ENCODE peak calls at places on chromosomes 12 and 14, in five cellular contexts. S is fibroblast of lung, R is trophoblast cell, V is neural progenitor cell, H is endodermal cell. X is an unnamed sample.

GRCh38 chr14:36515896-36516718 is 3.9 kb downstream of the NKX2-1 start:
- DNase-seq in R (no peak), V (no peak), H (no peak), S (peak; percentile 52), X (no peak)

GRCh38 chr12:96824838-96825236 is 82.2 kb upstream of the NEDD1 start:
- DNase-seq in S (no peak), R (no peak), V (no peak), H (no peak), X (no peak)

GRCh38 chr12:103798586-103798985 is 42.4 kb downstream of the NT5DC3 start:
- DNase-seq in R (no peak), V (no peak), H (peak; percentile 32), S (no peak), X (no peak)

GRCh38 chr12:43815416-43815815 is 9.3 kb upstream of the TWF1 start:
- DNase-seq in H (no peak), R (no peak), S (no peak), V (no peak), X (no peak)

GRCh38 chr14:94665121-94665520 is 52.9 kb downstream of the SERPINA3 start:
- DNase-seq in H (no peak), V (no peak), R (peak; percentile 6), S (peak; percentile 90), X (no peak)

GRCh38 chr12:32906407-32907165 is 10.0 kb upstream of the PKP2 start:
- DNase-seq in H (no peak), V (no peak), R (no peak), S (no peak), X (no peak)

GRCh38 chr12:52618216-52618615 is at the start of gene KRT73:
- DNase-seq in R (no peak), H (no peak), V (no peak), S (no peak), X (no peak)

GRCh38 chr14:58353516-58354299 is 42.0 kb upstream of the TOMM20L start:
- DNase-seq in H (no peak), V (no peak), R (no peak), S (no peak), X (no peak)

GRCh38 chr12:46774011-46774633 is 51.7 kb downstream of the SLC38A4 start:
- DNase-seq in R (peak; percentile 32), V (no peak), S (peak; percentile 55), H (no peak), X (no peak)

GRCh38 chr12:15044461-15044860 is 71.6 kb downstream of the PDE6H start:
- DNase-seq in V (no peak), S (peak; percentile 31), H (no peak), R (no peak), X (no peak)

GRCh38 chr12:105109465-105110212 is 2.1 kb downstream of the WASHC4 start:
- DNase-seq in H (peak; percentile 59), S (peak; percentile 61), V (no peak), R (no peak), X (no peak)

GRCh38 chr14:58912799-58913432 is 275.2 kb downstream of the DACT1 start:
- DNase-seq in R (no peak), H (no peak), S (no peak), V (no peak), X (no peak)

GRCh38 chr12:65943388-65944137 is 119.3 kb downstream of the HMGA2 start:
- DNase-seq in H (no peak), V (no peak), S (no peak), R (no peak), X (no peak)

GRCh38 chr12:84502907-84503787 is 409.5 kb downstream of the SLC6A15 start:
- DNase-seq in H (peak; percentile 91), V (peak; percentile 77), R (peak; percentile 67), S (peak; percentile 39), X (no peak)

GRCh38 chr12:42679402-42679801 is 89.9 kb upstream of the PRICKLE1 start:
- DNase-seq in R (no peak), H (no peak), S (peak; percentile 77), V (no peak), X (no peak)

GRCh38 chr12:105920161-105920684 is 218.5 kb downstream of the NUAK1 start:
- DNase-seq in S (peak; percentile 66), H (no peak), R (peak; percentile 72), V (no peak), X (no peak)

GRCh38 chr12:54591001-54591591 is 2.6 kb upstream of the PPP1R1A start:
- DNase-seq in V (no peak), R (no peak), S (no peak), H (no peak), X (no peak)

GRCh38 chr12:39723831-39724230 is 104.2 kb upstream of the ABCD2 start:
- DNase-seq in H (peak; percentile 60), R (peak; percentile 8), S (peak; percentile 45), V (no peak), X (no peak)

GRCh38 chr14:104865069-104865630 is at the start of gene CEP170B:
- DNase-seq in V (peak; percentile 65), S (peak; percentile 28), H (peak; percentile 84), R (peak; percentile 70), X (peak; percentile 80)

GRCh38 chr12:105189293-105189692 is 46.7 kb downstream of the APPL2 start:
- DNase-seq in V (no peak), R (no peak), S (no peak), H (no peak), X (no peak)

GRCh38 chr12:71710276-71711125 is 24.6 kb downstream of the TMEM19 start:
- DNase-seq in R (peak; percentile 80), V (no peak), H (no peak), S (peak; percentile 93), X (no peak)

GRCh38 chr12:13046914-13047472 is 2.8 kb downstream of the FAM234B start:
- DNase-seq in V (no peak), H (no peak), S (no peak), R (no peak), X (no peak)

GRCh38 chr12:70661762-70662161 is 24.5 kb upstream of the PTPRB start:
- DNase-seq in H (no peak), V (no peak), R (peak; percentile 91), S (peak; percentile 96), X (no peak)

GRCh38 chr12:111907740-111908139 is 65.7 kb downstream of the MAPKAPK5 start:
- DNase-seq in S (no peak), H (no peak), R (no peak), V (no peak), X (no peak)

GRCh38 chr12:114679452-114679875 is 4.5 kb downstream of the TBX3 start:
- DNase-seq in V (peak; percentile 60), R (no peak), S (no peak), H (peak; percentile 80), X (peak; percentile 19)

GRCh38 chr14:50380455-50380854 is 16.2 kb downstream of the CDKL1 start:
- DNase-seq in V (no peak), R (no peak), H (no peak), S (no peak), X (no peak)

GRCh38 chr14:80798211-80798610 is 143.3 kb downstream of the CEP128 start:
- DNase-seq in R (no peak), H (no peak), S (no peak), V (no peak), X (no peak)

GRCh38 chr12:120971299-120972180 is 6.8 kb upstream of the HNF1A start:
- DNase-seq in S (peak; percentile 46), H (peak; percentile 76), R (peak; percentile 86), V (peak; percentile 62), X (no peak)

GRCh38 chr12:121656122-121656521 is 13.3 kb downstream of the MORN3 start:
- DNase-seq in H (no peak), V (no peak), S (no peak), R (no peak), X (no peak)

GRCh38 chr12:130195776-130196175 is 33.5 kb downstream of the FZD10 start:
- DNase-seq in R (no peak), V (no peak), S (no peak), H (no peak), X (no peak)

GRCh38 chr14:56416213-56416612 is 163.4 kb upstream of the TMEM260 start:
- DNase-seq in H (no peak), R (no peak), S (no peak), V (no peak), X (no peak)

GRCh38 chr14:56413721-56414120 is 165.9 kb upstream of the TMEM260 start:
- DNase-seq in V (no peak), R (no peak), S (no peak), H (no peak), X (no peak)

GRCh38 chr14:56417173-56417572 is 162.4 kb upstream of the TMEM260 start:
- DNase-seq in H (no peak), R (no peak), S (peak; percentile 32), V (no peak), X (no peak)

GRCh38 chr14:56414231-56414630 is 165.4 kb upstream of the TMEM260 start:
- DNase-seq in H (no peak), V (no peak), R (no peak), S (no peak), X (no peak)

GRCh38 chr14:56412453-56413434 is 166.9 kb upstream of the TMEM260 start:
- DNase-seq in R (no peak), H (no peak), V (no peak), S (peak; percentile 16), X (no peak)
- H3K9ac ChIP-seq in R (no peak overlapping the region), H (no peak overlapping the region), V (no peak overlapping the region), S (no peak overlapping the region), X (no peak overlapping the region)

GRCh38 chr12:75657866-75658265 is 146.5 kb upstream of the KRR1 start:
- DNase-seq in R (peak; percentile 31), H (no peak), S (peak; percentile 60), V (no peak), X (no peak)

GRCh38 chr12:75658286-75658685 is 146.9 kb upstream of the KRR1 start:
- DNase-seq in V (no peak), R (no peak), S (no peak), H (no peak), X (no peak)

GRCh38 chr12:75660107-75660530 is 148.7 kb upstream of the KRR1 start:
- DNase-seq in H (no peak), S (peak; percentile 95), V (no peak), R (no peak), X (no peak)

GRCh38 chr12:75660805-75661404 is 149.5 kb upstream of the KRR1 start:
- DNase-seq in R (no peak), S (peak; percentile 94), H (no peak), V (no peak), X (no peak)

GRCh38 chr12:75658826-75659823 is 147.7 kb upstream of the KRR1 start:
- DNase-seq in S (peak; percentile 92), H (no peak), V (no peak), R (peak; percentile 29), X (no peak)
- H3K9ac ChIP-seq in S (no peak overlapping the region), H (no peak overlapping the region), V (no peak overlapping the region), R (no peak overlapping the region), X (no peak overlapping the region)

DNA sequence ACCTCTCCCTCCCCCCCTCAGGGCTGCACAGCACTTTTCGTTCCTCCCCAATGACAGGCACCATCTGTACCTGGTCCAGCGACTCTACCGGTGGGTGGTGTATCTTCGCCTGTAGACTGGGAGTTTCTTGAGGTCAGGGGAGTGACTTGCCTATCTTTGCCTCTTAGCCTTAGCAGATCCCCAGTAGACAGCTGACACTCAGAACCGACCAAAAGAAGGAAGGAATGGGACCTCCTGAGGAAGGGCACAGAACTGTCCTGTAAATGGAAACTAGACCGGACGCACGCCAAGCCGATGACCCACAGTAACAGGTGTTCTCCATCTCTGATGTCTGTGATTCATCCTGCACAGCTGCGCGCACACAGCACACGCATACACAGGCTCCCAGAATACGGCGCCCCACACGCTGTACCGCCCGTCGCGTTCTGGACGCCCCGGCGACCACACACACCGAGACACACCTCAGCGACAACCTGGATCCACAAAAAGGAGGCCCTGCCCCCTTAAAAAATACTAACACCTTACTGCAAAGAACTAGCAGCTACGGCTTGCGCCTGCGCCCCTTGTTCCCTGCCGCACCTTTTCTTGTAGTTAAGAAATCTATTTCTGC is 673 bp upstream of the TTC9 start:
- DNase-seq in V (no peak), H (peak; percentile 75), R (peak; percentile 64), S (peak; percentile 51), X (peak; percentile 67)
- H3K9ac ChIP-seq in V (no peak overlapping the region), H (no peak overlapping the region), R (no peak overlapping the region), S (no peak overlapping the region), X (peak overlapping the region; percentile 21)

GRCh38 chr14:37622231-37622923 is 26.9 kb downstream of the TTC6 start:
- DNase-seq in H (peak; percentile 85), S (peak; percentile 63), R (no peak), V (peak; percentile 76), X (peak; percentile 68)
- H3K9ac ChIP-seq in H (no peak overlapping the region), S (no peak overlapping the region), R (peak overlapping the region; percentile 45), V (no peak overlapping the region), X (no peak overlapping the region)